ENCODE peak calls at places on chromosome 19, in nine cellular contexts. One of them, this sample, is unnamed. For H3K27me3, the result is how much of the 10 kb centered on the place peaks cover.

GRCh38 chr19:54316746-54317107 is 3.8 kb upstream of the LILRA5 start:
- DNase-seq in aorta: no peak
- DNase-seq in ovary: no peak
- DNase-seq in adrenal gland: no peak
- DNase-seq in CD8-positive, alpha-beta memory T cell: no peak
- DNase-seq in brain microvascular endothelial cell: no peak
- DNase-seq in HAP-1: no peak
- DNase-seq in transverse colon: no peak
- DNase-seq in uterus: no peak
- DNase-seq in this sample: peak

GRCh38 chr19:32662186-32662585 is 12.8 kb downstream of the ANKRD27 start:
- DNase-seq in CD8-positive, alpha-beta memory T cell: no peak
- DNase-seq in aorta: no peak
- DNase-seq in adrenal gland: peak
- DNase-seq in HAP-1: no peak
- DNase-seq in uterus: no peak
- DNase-seq in transverse colon: no peak
- DNase-seq in ovary: no peak
- DNase-seq in brain microvascular endothelial cell: peak
- DNase-seq in this sample: no peak

GRCh38 chr19:54030895-54031586 is 32.7 kb downstream of the VSTM1 start:
- DNase-seq in ovary: no peak
- DNase-seq in transverse colon: no peak
- DNase-seq in adrenal gland: no peak
- DNase-seq in CD8-positive, alpha-beta memory T cell: no peak
- DNase-seq in brain microvascular endothelial cell: no peak
- DNase-seq in uterus: no peak
- DNase-seq in HAP-1: peak
- DNase-seq in aorta: no peak
- DNase-seq in this sample: no peak

GRCh38 chr19:33143897-33144405 is 12.0 kb downstream of the WDR88 start:
- DNase-seq in CD8-positive, alpha-beta memory T cell: peak
- DNase-seq in aorta: peak
- DNase-seq in transverse colon: peak
- DNase-seq in brain microvascular endothelial cell: peak
- DNase-seq in adrenal gland: peak
- DNase-seq in HAP-1: peak
- DNase-seq in uterus: peak
- DNase-seq in ovary: peak
- DNase-seq in this sample: peak

GRCh38 chr19:30068528-30069395 is 126.7 kb downstream of the URI1 start:
- DNase-seq in HAP-1: no peak
- DNase-seq in adrenal gland: no peak
- DNase-seq in ovary: no peak
- DNase-seq in CD8-positive, alpha-beta memory T cell: no peak
- DNase-seq in uterus: no peak
- DNase-seq in brain microvascular endothelial cell: no peak
- DNase-seq in transverse colon: no peak
- DNase-seq in aorta: no peak
- DNase-seq in this sample: peak

GRCh38 chr19:1789282-1790020 is 22.6 kb downstream of the ATP8B3 start:
- DNase-seq in HAP-1: no peak
- DNase-seq in transverse colon: no peak
- DNase-seq in CD8-positive, alpha-beta memory T cell: no peak
- DNase-seq in adrenal gland: no peak
- DNase-seq in brain microvascular endothelial cell: no peak
- DNase-seq in aorta: no peak
- DNase-seq in uterus: no peak
- DNase-seq in ovary: no peak
- DNase-seq in this sample: no peak

GRCh38 chr19:11364296-11364904 is 9.2 kb downstream of the PLPPR2 start:
- DNase-seq in transverse colon: no peak
- DNase-seq in brain microvascular endothelial cell: no peak
- DNase-seq in uterus: no peak
- DNase-seq in adrenal gland: no peak
- DNase-seq in CD8-positive, alpha-beta memory T cell: no peak
- DNase-seq in aorta: no peak
- DNase-seq in HAP-1: no peak
- DNase-seq in ovary: no peak
- DNase-seq in this sample: no peak

GRCh38 chr19:13597625-13598024 is 91.3 kb upstream of the CACNA1A start:
- DNase-seq in uterus: peak
- DNase-seq in transverse colon: peak
- DNase-seq in adrenal gland: peak
- DNase-seq in aorta: peak
- DNase-seq in brain microvascular endothelial cell: peak
- DNase-seq in CD8-positive, alpha-beta memory T cell: peak
- DNase-seq in ovary: peak
- DNase-seq in HAP-1: peak
- DNase-seq in this sample: no peak

GRCh38 chr19:6060600-6061391 is 49.5 kb downstream of the RFX2 start:
- DNase-seq in transverse colon: no peak
- DNase-seq in HAP-1: no peak
- DNase-seq in uterus: no peak
- DNase-seq in aorta: peak
- DNase-seq in CD8-positive, alpha-beta memory T cell: no peak
- DNase-seq in adrenal gland: peak
- DNase-seq in ovary: peak
- DNase-seq in brain microvascular endothelial cell: no peak
- DNase-seq in this sample: no peak

GRCh38 chr19:19514215-19514633 is 1.1 kb downstream of the TSSK6 start:
- DNase-seq in aorta: peak
- DNase-seq in CD8-positive, alpha-beta memory T cell: no peak
- DNase-seq in HAP-1: no peak
- DNase-seq in uterus: no peak
- DNase-seq in transverse colon: peak
- DNase-seq in adrenal gland: peak
- DNase-seq in brain microvascular endothelial cell: peak
- DNase-seq in ovary: peak
- DNase-seq in this sample: peak

GRCh38 chr19:49869484-49870308 is 2.3 kb upstream of the PNKP start:
- DNase-seq in CD8-positive, alpha-beta memory T cell: peak
- DNase-seq in uterus: peak
- DNase-seq in HAP-1: peak
- DNase-seq in adrenal gland: peak
- DNase-seq in ovary: peak
- DNase-seq in transverse colon: peak
- DNase-seq in aorta: peak
- DNase-seq in brain microvascular endothelial cell: peak
- DNase-seq in this sample: peak

GRCh38 chr19:49869009-49869483 is 1.7 kb upstream of the PNKP start:
- DNase-seq in uterus: no peak
- DNase-seq in transverse colon: no peak
- DNase-seq in aorta: peak
- DNase-seq in CD8-positive, alpha-beta memory T cell: no peak
- DNase-seq in adrenal gland: no peak
- DNase-seq in ovary: no peak
- DNase-seq in HAP-1: no peak
- DNase-seq in brain microvascular endothelial cell: no peak
- DNase-seq in this sample: no peak

GRCh38 chr19:49863935-49864320 is 3.4 kb downstream of the PNKP start:
- DNase-seq in ovary: peak
- DNase-seq in CD8-positive, alpha-beta memory T cell: no peak
- DNase-seq in transverse colon: no peak
- DNase-seq in uterus: no peak
- DNase-seq in brain microvascular endothelial cell: no peak
- DNase-seq in aorta: peak
- DNase-seq in adrenal gland: peak
- DNase-seq in HAP-1: no peak
- DNase-seq in this sample: peak

GRCh38 chr19:49864890-49865289 is 2.5 kb downstream of the PNKP start:
- DNase-seq in uterus: no peak
- DNase-seq in transverse colon: no peak
- DNase-seq in HAP-1: no peak
- DNase-seq in aorta: no peak
- DNase-seq in ovary: no peak
- DNase-seq in brain microvascular endothelial cell: no peak
- DNase-seq in CD8-positive, alpha-beta memory T cell: no peak
- DNase-seq in adrenal gland: no peak
- DNase-seq in this sample: no peak

GRCh38 chr19:49866933-49867782 is at the start of gene PNKP:
- DNase-seq in CD8-positive, alpha-beta memory T cell: peak
- DNase-seq in uterus: peak
- DNase-seq in brain microvascular endothelial cell: peak
- DNase-seq in adrenal gland: peak
- DNase-seq in transverse colon: peak
- DNase-seq in ovary: peak
- DNase-seq in aorta: peak
- DNase-seq in HAP-1: peak
- DNase-seq in this sample: peak
- H3K27me3 ChIP-seq in CD8-positive, alpha-beta memory T cell: under half
- H3K27me3 ChIP-seq in uterus: under half
- H3K27me3 ChIP-seq in brain microvascular endothelial cell: under half
- H3K27me3 ChIP-seq in adrenal gland: under half
- H3K27me3 ChIP-seq in transverse colon: under half
- H3K27me3 ChIP-seq in ovary: under half
- H3K27me3 ChIP-seq in aorta: under half
- H3K27me3 ChIP-seq in HAP-1: under half
- H3K27me3 ChIP-seq in this sample: under half

DNA sequence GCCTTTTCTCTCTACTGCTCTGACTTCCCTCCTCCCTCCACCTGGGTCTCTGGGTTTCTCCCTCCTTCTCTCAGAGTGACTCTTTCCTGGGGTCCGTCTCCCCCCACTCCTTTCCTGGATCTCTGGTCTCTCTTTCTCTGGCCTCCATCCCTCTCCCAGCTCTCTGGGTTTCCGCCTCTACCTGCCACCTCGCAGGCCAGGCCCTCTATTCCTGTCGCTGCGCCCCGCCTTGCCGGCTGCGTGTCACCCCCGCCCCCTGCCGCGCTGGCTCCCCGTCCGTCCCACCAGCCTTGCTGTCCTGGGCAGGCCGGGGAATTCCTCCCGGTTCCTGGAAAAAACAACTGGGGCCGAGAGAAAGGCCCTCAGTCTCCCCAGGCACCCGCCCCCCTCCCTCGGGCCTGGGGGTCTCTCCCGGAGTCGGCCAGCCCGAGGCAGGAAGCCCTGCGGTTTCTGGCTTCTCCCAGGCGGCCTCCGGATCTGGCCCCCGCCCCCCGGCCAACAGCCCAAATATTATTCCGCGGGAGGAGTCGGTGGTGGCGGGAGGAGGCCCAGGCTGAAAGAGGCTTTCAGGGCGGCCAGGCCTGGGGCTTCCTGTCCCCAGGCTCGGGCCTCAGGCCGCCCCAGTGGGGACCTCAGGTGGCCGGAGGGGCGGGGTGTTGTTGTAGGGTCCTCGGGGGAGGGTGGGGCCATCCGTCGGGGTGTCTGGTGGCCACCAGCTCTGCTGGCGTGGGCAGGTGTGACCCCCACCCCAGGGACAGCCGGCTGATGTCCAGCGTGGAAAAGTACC is 9.3 kb downstream of the IRF2BP1 start:
- DNase-seq in CD8-positive, alpha-beta memory T cell: no peak
- DNase-seq in HAP-1: no peak
- DNase-seq in aorta: no peak
- DNase-seq in transverse colon: peak
- DNase-seq in uterus: no peak
- DNase-seq in ovary: no peak
- DNase-seq in brain microvascular endothelial cell: peak
- DNase-seq in adrenal gland: no peak
- DNase-seq in this sample: no peak
- H3K4me3 ChIP-seq in CD8-positive, alpha-beta memory T cell: no peak
- H3K4me3 ChIP-seq in HAP-1: no peak
- H3K4me3 ChIP-seq in aorta: no peak
- H3K4me3 ChIP-seq in transverse colon: peak
- H3K4me3 ChIP-seq in uterus: peak
- H3K4me3 ChIP-seq in ovary: no peak
- H3K4me3 ChIP-seq in brain microvascular endothelial cell: peak
- H3K4me3 ChIP-seq in adrenal gland: no peak
- H3K4me3 ChIP-seq in this sample: no peak

GRCh38 chr19:4196587-4197148 is 14.2 kb downstream of the ANKRD24 start:
- DNase-seq in transverse colon: no peak
- DNase-seq in aorta: no peak
- DNase-seq in ovary: no peak
- DNase-seq in uterus: no peak
- DNase-seq in brain microvascular endothelial cell: no peak
- DNase-seq in CD8-positive, alpha-beta memory T cell: no peak
- DNase-seq in adrenal gland: no peak
- DNase-seq in HAP-1: no peak
- DNase-seq in this sample: no peak
- H3K27me3 ChIP-seq in transverse colon: half or more
- H3K27me3 ChIP-seq in aorta: under half
- H3K27me3 ChIP-seq in ovary: under half
- H3K27me3 ChIP-seq in uterus: under half
- H3K27me3 ChIP-seq in brain microvascular endothelial cell: under half
- H3K27me3 ChIP-seq in CD8-positive, alpha-beta memory T cell: under half
- H3K27me3 ChIP-seq in adrenal gland: under half
- H3K27me3 ChIP-seq in HAP-1: under half
- H3K27me3 ChIP-seq in this sample: half or more

GRCh38 chr19:47512948-47513319 is 1.9 kb downstream of the NAPA start:
- DNase-seq in brain microvascular endothelial cell: no peak
- DNase-seq in uterus: no peak
- DNase-seq in ovary: no peak
- DNase-seq in adrenal gland: no peak
- DNase-seq in HAP-1: no peak
- DNase-seq in transverse colon: no peak
- DNase-seq in aorta: no peak
- DNase-seq in CD8-positive, alpha-beta memory T cell: no peak
- DNase-seq in this sample: no peak
- H3K4me3 ChIP-seq in brain microvascular endothelial cell: no peak
- H3K4me3 ChIP-seq in uterus: peak
- H3K4me3 ChIP-seq in ovary: peak
- H3K4me3 ChIP-seq in adrenal gland: no peak
- H3K4me3 ChIP-seq in HAP-1: no peak
- H3K4me3 ChIP-seq in transverse colon: peak
- H3K4me3 ChIP-seq in aorta: no peak
- H3K4me3 ChIP-seq in CD8-positive, alpha-beta memory T cell: peak
- H3K4me3 ChIP-seq in this sample: no peak

GRCh38 chr19:56976995-56977906 is 136.7 kb upstream of the PEG3 start:
- DNase-seq in brain microvascular endothelial cell: no peak
- DNase-seq in HAP-1: no peak
- DNase-seq in adrenal gland: no peak
- DNase-seq in transverse colon: no peak
- DNase-seq in ovary: no peak
- DNase-seq in CD8-positive, alpha-beta memory T cell: no peak
- DNase-seq in uterus: no peak
- DNase-seq in aorta: no peak
- DNase-seq in this sample: no peak

GRCh38 chr19:56976300-56976699 is 135.8 kb upstream of the PEG3 start:
- DNase-seq in HAP-1: no peak
- DNase-seq in CD8-positive, alpha-beta memory T cell: no peak
- DNase-seq in uterus: no peak
- DNase-seq in transverse colon: no peak
- DNase-seq in brain microvascular endothelial cell: no peak
- DNase-seq in ovary: no peak
- DNase-seq in adrenal gland: no peak
- DNase-seq in aorta: no peak
- DNase-seq in this sample: no peak

GRCh38 chr19:56972291-56972914 is 131.9 kb upstream of the PEG3 start:
- DNase-seq in adrenal gland: no peak
- DNase-seq in CD8-positive, alpha-beta memory T cell: no peak
- DNase-seq in ovary: no peak
- DNase-seq in HAP-1: no peak
- DNase-seq in brain microvascular endothelial cell: no peak
- DNase-seq in transverse colon: no peak
- DNase-seq in aorta: no peak
- DNase-seq in uterus: peak
- DNase-seq in this sample: no peak

GRCh38 chr19:56973713-56974553 is 133.4 kb upstream of the PEG3 start:
- DNase-seq in HAP-1: no peak
- DNase-seq in CD8-positive, alpha-beta memory T cell: no peak
- DNase-seq in brain microvascular endothelial cell: no peak
- DNase-seq in ovary: peak
- DNase-seq in aorta: no peak
- DNase-seq in adrenal gland: peak
- DNase-seq in transverse colon: no peak
- DNase-seq in uterus: no peak
- DNase-seq in this sample: no peak

GRCh38 chr19:56974554-56975207 is 134.2 kb upstream of the PEG3 start:
- DNase-seq in uterus: no peak
- DNase-seq in adrenal gland: peak
- DNase-seq in CD8-positive, alpha-beta memory T cell: no peak
- DNase-seq in brain microvascular endothelial cell: no peak
- DNase-seq in ovary: no peak
- DNase-seq in transverse colon: no peak
- DNase-seq in HAP-1: no peak
- DNase-seq in aorta: no peak
- DNase-seq in this sample: no peak
- H3K27me3 ChIP-seq in uterus: under half
- H3K27me3 ChIP-seq in adrenal gland: under half
- H3K27me3 ChIP-seq in CD8-positive, alpha-beta memory T cell: under half
- H3K27me3 ChIP-seq in brain microvascular endothelial cell: under half
- H3K27me3 ChIP-seq in ovary: under half
- H3K27me3 ChIP-seq in transverse colon: under half
- H3K27me3 ChIP-seq in HAP-1: under half
- H3K27me3 ChIP-seq in aorta: under half
- H3K27me3 ChIP-seq in this sample: under half